ENCODE peak calls at places on chromosome 7, in seven cellular contexts. R is GM12878, A is GM12892, S is GM12891, H is HepG2, N is SK-N-SH, O is H1. C is an unnamed sample.
A peak's percentile ranks its signal among the peaks of the same experiment; 100 is the strongest.

GRCh38 chr7:133730360-133730759 is 396.8 kb upstream of the LRGUK start:
- DNase-seq in N (no peak), H (no peak), A (no peak), R (no peak), O (no peak), S (no peak), C (no peak)

GRCh38 chr7:43639858-43640491 is 57.1 kb downstream of the STK17A start:
- DNase-seq in N (no peak), R (no peak), H (peak; percentile 98), S (no peak), O (no peak), A (no peak), C (no peak)

GRCh38 chr7:47536705-47537611 is 45.0 kb downstream of the TNS3 start:
- DNase-seq in S (no peak), A (no peak), N (peak; percentile 86), O (no peak), R (no peak), H (no peak), C (no peak)

GRCh38 chr7:8290645-8291308 is 28.8 kb upstream of the ICA1 start:
- DNase-seq in N (peak; percentile 77), O (no peak), S (no peak), H (no peak), A (no peak), R (no peak), C (no peak)

GRCh38 chr7:47763063-47763974 is 181.4 kb upstream of the TNS3 start:
- DNase-seq in N (peak; percentile 80), S (no peak), A (no peak), H (peak; percentile 100), O (no peak), R (no peak), C (no peak)

GRCh38 chr7:47392241-47392759 is 189.6 kb downstream of the TNS3 start:
- DNase-seq in N (no peak), A (no peak), O (no peak), R (no peak), S (no peak), H (no peak), C (peak; percentile 24)

GRCh38 chr7:34497153-34497777 is 160.8 kb upstream of the NPSR1 start:
- DNase-seq in N (peak; percentile 15), H (no peak), O (no peak), S (no peak), A (no peak), R (no peak), C (no peak)

GRCh38 chr7:47485640-47486435 is 96.1 kb downstream of the TNS3 start:
- DNase-seq in S (no peak), N (no peak), H (no peak), O (no peak), A (no peak), R (no peak), C (no peak)

GRCh38 chr7:51186531-51186930 is 130.1 kb downstream of the COBL start:
- DNase-seq in S (no peak), A (no peak), H (no peak), R (no peak), N (no peak), O (no peak), C (no peak)

GRCh38 chr7:143002856-143003255 is 24.1 kb downstream of the OR9A2 start:
- DNase-seq in H (no peak), A (no peak), N (no peak), R (no peak), S (no peak), O (no peak), C (peak; percentile 11)

GRCh38 chr7:105816270-105816843 is 60.0 kb downstream of the ATXN7L1 start:
- DNase-seq in N (no peak), R (no peak), O (no peak), H (no peak), A (no peak), S (no peak), C (no peak)

DNA sequence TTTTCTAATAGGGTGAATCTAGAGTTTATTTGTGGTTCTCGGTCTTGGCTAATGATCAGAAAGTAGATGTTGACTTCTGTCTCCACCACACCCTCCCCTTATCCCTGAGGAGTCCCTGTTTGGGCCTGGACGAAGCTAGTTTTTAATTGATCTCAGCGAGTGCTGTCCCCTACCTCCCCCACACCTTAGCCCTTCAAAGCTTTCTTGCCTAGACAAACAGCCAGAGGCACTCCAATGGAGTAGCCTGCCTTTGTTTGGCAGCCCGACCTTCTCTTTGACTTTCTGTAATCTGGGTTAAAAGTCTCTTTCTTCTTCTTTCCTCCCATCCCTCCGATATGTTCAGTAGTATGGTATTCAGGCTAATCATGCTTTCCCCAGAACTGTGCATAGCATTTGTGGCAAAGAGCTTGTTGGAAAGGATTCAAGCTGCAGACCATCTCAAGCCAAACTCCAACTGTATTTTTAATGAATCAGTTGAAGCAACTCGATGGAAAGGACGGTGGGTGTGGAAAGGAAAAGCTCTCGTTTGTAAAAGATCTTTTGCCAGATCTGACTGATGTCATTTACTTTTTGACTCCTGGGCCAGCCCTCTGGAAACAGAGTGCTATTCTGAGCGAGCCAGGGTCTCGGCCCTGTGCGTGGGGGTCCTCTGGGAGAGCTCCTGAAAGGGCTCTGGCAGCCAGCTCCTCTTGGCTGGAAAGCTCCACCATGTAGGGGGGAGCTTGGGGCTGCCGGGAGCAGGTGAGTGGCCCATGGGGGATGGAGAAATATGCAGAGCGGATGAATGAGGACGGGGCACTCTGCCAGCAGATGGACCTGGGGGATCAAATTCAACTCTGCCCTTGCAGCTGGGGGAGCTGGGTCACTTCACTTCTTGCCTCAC is 4.5 kb downstream of the FAM180A start:
- DNase-seq in S (no peak), A (no peak), R (no peak), N (no peak), H (no peak), O (no peak), C (no peak)
- TF ChIP-seq TAF1 in S (no peak), A (no peak), R (no peak), N (no peak), H (no peak), O (no peak), C (no peak)

GRCh38 chr7:155862516-155863257 is 50.4 kb upstream of the SHH start:
- DNase-seq in S (no peak), O (no peak), H (no peak), N (no peak), A (no peak), R (no peak), C (peak; percentile 55)

GRCh38 chr7:155865830-155866545 is 53.7 kb upstream of the SHH start:
- DNase-seq in H (no peak), N (no peak), O (no peak), A (no peak), R (no peak), S (no peak), C (no peak)

GRCh38 chr7:155863721-155864151 is 51.5 kb upstream of the SHH start:
- DNase-seq in R (no peak), N (no peak), S (no peak), H (no peak), O (no peak), A (no peak), C (no peak)

GRCh38 chr7:155864991-155865690 is 52.9 kb upstream of the SHH start:
- DNase-seq in A (no peak), S (no peak), R (no peak), O (no peak), N (no peak), H (no peak), C (no peak)

DNA sequence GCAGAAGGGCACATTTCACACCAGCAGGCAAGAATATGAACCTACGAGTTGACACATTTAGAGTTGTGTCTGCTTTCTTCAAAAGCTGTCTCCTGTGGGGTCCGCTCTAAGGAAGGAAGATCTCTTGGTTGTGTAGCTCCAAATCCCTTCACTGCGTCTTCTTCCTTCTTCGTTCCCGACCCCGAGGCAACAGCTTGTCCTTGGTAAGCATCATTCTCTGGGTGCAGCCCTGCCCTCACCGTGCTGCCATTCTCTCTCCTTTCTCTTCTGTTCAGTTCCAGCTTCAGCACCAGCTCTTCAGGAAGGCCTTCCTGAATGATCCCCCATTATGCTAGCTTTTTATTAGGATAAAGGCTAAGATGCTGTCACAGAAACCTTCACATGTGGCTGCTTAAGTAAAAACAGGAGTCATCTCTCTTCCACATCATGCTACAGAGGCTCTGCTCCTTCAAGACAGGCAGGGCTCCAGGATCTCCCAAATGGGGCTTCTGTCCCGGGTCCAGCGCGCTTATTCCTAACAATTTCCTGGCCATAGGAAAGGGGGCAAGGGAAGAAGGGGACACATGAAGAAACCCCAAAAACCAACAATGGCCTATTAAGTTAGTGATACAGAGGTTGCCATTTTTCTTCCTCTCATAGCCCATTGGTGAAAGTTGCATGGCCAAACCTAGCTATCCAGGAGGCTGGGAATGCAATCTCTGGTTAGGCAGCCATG is 52.2 kb upstream of the SHH start:
- DNase-seq in S (no peak), O (no peak), R (no peak), N (no peak), H (no peak), A (no peak), C (no peak)
- TF ChIP-seq TAF1 in S (no peak), O (no peak), R (no peak), N (no peak), H (no peak), A (no peak), C (no peak)

GRCh38 chr7:127807829-127808228 is 155.8 kb downstream of the SND1 start:
- DNase-seq in H (no peak), O (no peak), N (no peak), S (no peak), A (no peak), R (no peak), C (no peak)

GRCh38 chr7:127812540-127812939 is 160.5 kb downstream of the SND1 start:
- DNase-seq in H (no peak), A (no peak), O (no peak), N (no peak), R (no peak), S (no peak), C (no peak)

GRCh38 chr7:127807340-127807739 is 155.3 kb downstream of the SND1 start:
- DNase-seq in A (no peak), S (no peak), H (no peak), N (no peak), O (no peak), R (no peak), C (no peak)

GRCh38 chr7:127810691-127811660 is 159.0 kb downstream of the SND1 start:
- DNase-seq in N (no peak), O (no peak), S (no peak), R (no peak), A (no peak), H (no peak), C (no peak)

DNA sequence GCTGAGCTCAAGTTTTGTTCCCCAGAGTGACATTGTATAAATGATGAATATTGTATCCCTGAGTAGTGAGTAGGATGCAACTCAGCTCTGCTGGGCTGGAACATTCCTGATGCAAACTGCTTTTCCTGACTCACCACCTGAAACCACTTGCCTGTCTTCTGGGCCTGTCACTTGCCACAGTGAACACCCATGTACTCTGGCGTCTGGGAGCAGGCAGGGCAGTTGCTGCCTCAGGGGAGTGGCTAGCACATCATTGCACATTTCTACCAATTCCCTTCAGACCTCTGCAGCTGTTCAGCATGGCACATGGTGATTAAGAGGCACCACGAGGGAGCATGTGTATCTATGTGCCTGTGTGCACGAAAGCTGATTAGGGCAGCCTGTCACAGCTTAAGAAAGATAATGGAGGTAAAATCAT is 157.3 kb downstream of the SND1 start:
- DNase-seq in N (peak; percentile 54), R (no peak), A (no peak), O (no peak), H (no peak), S (no peak), C (peak; percentile 58)
- TF ChIP-seq TAF1 in N (no peak), R (no peak), A (no peak), O (no peak), H (no peak), S (no peak), C (no peak)

DNA sequence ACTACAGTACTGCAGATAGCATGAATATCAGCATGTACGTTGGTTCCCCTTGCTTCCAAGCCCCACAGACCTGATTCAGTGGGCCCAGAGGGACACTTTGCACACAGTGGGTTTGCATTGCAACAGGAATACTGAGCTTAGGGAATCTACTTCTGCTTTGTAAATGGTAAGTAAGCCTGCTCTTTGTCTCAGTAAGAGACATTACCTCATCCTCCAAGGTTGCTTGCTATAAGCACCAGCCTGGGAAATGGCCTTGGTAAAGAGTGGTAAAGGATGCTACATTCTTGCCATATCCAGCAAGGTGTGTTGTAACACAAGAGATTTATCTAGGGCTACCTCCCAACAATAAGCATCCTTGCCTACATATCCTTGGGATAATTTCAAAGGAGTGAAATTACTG is 730.5 kb downstream of the INHBA start:
- DNase-seq in R (no peak), A (no peak), N (no peak), H (no peak), S (no peak), O (no peak), C (no peak)
- TF ChIP-seq TAF1 in R (no peak), A (no peak), N (no peak), H (no peak), S (no peak), O (no peak), C (no peak)